ENCODE peak calls at places on chromosomes 6 and 20, in eight cellular contexts. K is T-cell, B is iris pigment epithelial cell, I is foreskin keratinocyte, R is lower lobe of right lung, V is GDM1, D is LoVo, U is fibroblast of pulmonary artery. F is an unnamed sample.

GRCh38 chr6:70194421-70194820 is 108.5 kb downstream of the COL9A1 start:
- DNase-seq in K (no peak), B (no peak), I (no peak), R (no peak), V (no peak), D (no peak), U (no peak), F (no peak)

GRCh38 chr6:32621372-32621771 is 15.8 kb upstream of the HLA-DQA1 start:
- DNase-seq in K (no peak), B (no peak), I (no peak), R (no peak), V (no peak), D (no peak), U (no peak), F (no peak)

GRCh38 chr6:154488276-154488627 is 22.2 kb downstream of the CNKSR3 start:
- DNase-seq in K (no peak), B (peak), I (no peak), R (no peak), V (no peak), D (no peak), U (no peak), F (no peak)

GRCh38 chr6:104182811-104183210 is 676.9 kb downstream of the HACE1 start:
- DNase-seq in K (no peak), B (peak), I (peak), R (no peak), V (no peak), D (no peak), U (peak), F (no peak)

GRCh38 chr6:161444464-161444863 is 170.6 kb upstream of the AGPAT4 start:
- DNase-seq in K (no peak), B (no peak), I (no peak), R (no peak), V (peak), D (no peak), U (peak), F (no peak)

GRCh38 chr6:163706688-163707087 is 292.2 kb downstream of the QKI start:
- DNase-seq in K (no peak), B (no peak), I (no peak), R (no peak), V (no peak), D (no peak), U (no peak), F (no peak)

GRCh38 chr6:141969201-141969600 is 163.5 kb upstream of the GJE1 start:
- DNase-seq in K (no peak), B (peak), I (peak), R (no peak), V (no peak), D (no peak), U (no peak), F (no peak)

GRCh38 chr6:154766993-154767392 is 33.8 kb downstream of the SCAF8 start:
- DNase-seq in K (no peak), B (peak), I (no peak), R (no peak), V (no peak), D (no peak), U (peak), F (no peak)

GRCh38 chr6:125188037-125188436 is 34.5 kb downstream of the TPD52L1 start:
- DNase-seq in K (no peak), B (peak), I (no peak), R (no peak), V (no peak), D (no peak), U (peak), F (no peak)

GRCh38 chr20:32634041-32634805 is 39.5 kb downstream of the C20orf203 start:
- DNase-seq in K (no peak), B (no peak), I (no peak), R (no peak), V (no peak), D (no peak), U (no peak), F (no peak)